ENCODE peak calls at places on chromosomes 16 and 17, in seven cellular contexts. Y, Q, P, M, G, W and N are unnamed samples.

GRCh38 chr16:49594706-49595534 is 221.3 kb downstream of the C16orf78 start:
- DNase-seq in Y (no peak), Q (peak), P (no peak), M (no peak), G (no peak), W (no peak), N (no peak)

GRCh38 chr16:15460601-15461000 is 26.2 kb downstream of the BMERB1 start:
- DNase-seq in Y (no peak), Q (no peak), P (no peak), M (no peak), G (no peak), W (no peak), N (no peak)

GRCh38 chr16:2526135-2526534 is 5.1 kb downstream of the CEMP1 start:
- DNase-seq in Y (no peak), Q (no peak), P (no peak), M (no peak), G (no peak), W (no peak), N (no peak)

GRCh38 chr16:1244881-1245280 is 4.4 kb downstream of the TPSAB1 start:
- DNase-seq in Y (peak), Q (no peak), P (no peak), M (no peak), G (no peak), W (no peak), N (peak)

GRCh38 chr17:48333034-48333491 is 97.0 kb downstream of the SKAP1 start:
- DNase-seq in Y (no peak), Q (no peak), P (no peak), M (no peak), G (no peak), W (no peak), N (no peak)

GRCh38 chr17:58054641-58055040 is 28.6 kb upstream of the DYNLL2 start:
- DNase-seq in Y (no peak), Q (no peak), P (no peak), M (no peak), G (no peak), W (no peak), N (no peak)

GRCh38 chr17:3535253-3535995 is 22.2 kb downstream of the TRPV3 start:
- DNase-seq in Y (peak), Q (peak), P (peak), M (peak), G (peak), W (peak), N (peak)

GRCh38 chr16:72172105-72173034 is at the start of gene PMFBP1:
- DNase-seq in Y (no peak), Q (no peak), P (no peak), M (peak), G (peak), W (no peak), N (no peak)

GRCh38 chr16:88510091-88510719 is 57.1 kb downstream of the ZFPM1 start:
- DNase-seq in Y (no peak), Q (no peak), P (no peak), M (no peak), G (no peak), W (no peak), N (no peak)

GRCh38 chr16:69179255-69180010 is 7.5 kb upstream of the SNTB2 start:
- DNase-seq in Y (no peak), Q (no peak), P (no peak), M (peak), G (peak), W (no peak), N (no peak)

GRCh38 chr16:89907055-89907814 is 11.4 kb upstream of the MC1R start:
- DNase-seq in Y (no peak), Q (no peak), P (no peak), M (no peak), G (no peak), W (no peak), N (no peak)

GRCh38 chr16:89502319-89502843 is 5.8 kb upstream of the SPG7 start:
- DNase-seq in Y (no peak), Q (no peak), P (no peak), M (peak), G (peak), W (peak), N (no peak)

GRCh38 chr16:68005786-68006286 is 6.6 kb upstream of the DPEP2 start:
- DNase-seq in Y (peak), Q (no peak), P (no peak), M (no peak), G (no peak), W (no peak), N (no peak)

GRCh38 chr17:54771409-54771808 is 129.2 kb upstream of the TOM1L1 start:
- DNase-seq in Y (no peak), Q (no peak), P (no peak), M (peak), G (no peak), W (no peak), N (no peak)

GRCh38 chr17:64638552-64639198 is 23.4 kb downstream of the SMURF2 start:
- DNase-seq in Y (no peak), Q (no peak), P (no peak), M (no peak), G (no peak), W (no peak), N (no peak)

GRCh38 chr17:64635647-64636305 is 26.3 kb downstream of the SMURF2 start:
- DNase-seq in Y (no peak), Q (no peak), P (no peak), M (no peak), G (no peak), W (no peak), N (no peak)

DNA sequence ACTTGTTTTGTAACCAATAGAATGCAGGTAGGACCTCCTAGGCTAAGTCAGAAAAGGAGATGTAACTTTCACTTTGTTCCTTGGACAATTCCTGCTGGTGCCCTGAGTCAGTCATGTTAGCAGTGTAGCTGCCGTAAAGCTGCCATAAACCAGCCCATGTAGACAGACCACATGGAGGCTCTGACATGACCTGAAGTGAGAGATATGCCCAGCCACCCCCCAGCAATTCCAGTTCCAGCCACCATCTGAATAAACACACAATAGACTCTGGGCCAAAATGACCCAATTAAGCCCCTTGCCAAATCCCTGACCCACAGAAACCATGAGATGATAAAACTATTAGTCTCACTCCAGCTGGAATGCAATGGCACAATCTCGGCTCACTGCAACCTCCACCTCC is 20.6 kb downstream of the SMURF2 start:
- DNase-seq in Y (no peak), Q (no peak), P (no peak), M (peak), G (peak), W (no peak), N (no peak)
- H3K27ac ChIP-seq in Y (no peak), Q (no peak), P (no peak), M (no peak), G (no peak), W (no peak), N (no peak)

GRCh38 chr16:30956601-30957455 is 726 bp upstream of the SETD1A start:
- DNase-seq in Y (peak), Q (peak), P (peak), M (peak), G (peak), W (peak), N (peak)
- TF ChIP-seq CTCF in Y (no peak), Q (peak), P (peak), M (peak), G (no peak), W (peak), N (peak)

GRCh38 chr16:70614208-70614951 is 32.0 kb upstream of the IL34 start:
- DNase-seq in Y (no peak), Q (peak), P (no peak), M (peak), G (no peak), W (no peak), N (no peak)
- H3K27ac ChIP-seq in Y (no peak), Q (no peak), P (no peak), M (no peak), G (no peak), W (no peak), N (no peak)

DNA sequence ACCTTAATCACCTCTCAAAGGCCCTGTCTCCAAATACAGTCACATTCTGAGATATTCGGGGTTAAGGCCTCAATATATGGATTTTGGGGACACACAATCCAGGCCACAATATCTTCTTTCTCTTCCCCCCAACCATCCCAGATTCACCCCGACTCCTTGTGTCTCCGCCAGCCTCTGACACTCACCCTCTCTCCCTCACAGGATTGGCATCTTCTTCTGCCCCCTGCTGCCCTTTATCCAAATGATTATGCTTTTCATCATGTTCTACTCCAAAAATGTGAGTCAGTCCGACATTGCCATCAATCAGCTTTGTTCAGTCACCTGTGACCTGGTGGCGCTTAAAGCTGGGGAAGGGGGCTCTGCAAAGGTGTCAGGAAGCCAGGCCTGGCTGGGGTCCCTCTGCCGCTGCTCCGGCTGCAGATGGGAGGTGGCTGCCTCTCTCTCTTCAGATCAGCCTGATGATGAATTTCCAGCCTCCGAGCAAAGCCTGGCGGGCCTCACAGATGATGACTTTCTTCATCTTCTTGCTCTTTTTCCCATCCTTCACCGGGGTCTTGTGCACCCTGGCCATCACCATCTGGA is 35.1 kb downstream of the GDE1 start:
- DNase-seq in Y (no peak), Q (no peak), P (no peak), M (no peak), G (no peak), W (no peak), N (no peak)
- TF ChIP-seq CTCF in Y (no peak), Q (no peak), P (no peak), M (no peak), G (peak), W (peak), N (no peak)

GRCh38 chr16:31459722-31460581 is 651 bp downstream of the ARMC5 start:
- DNase-seq in Y (peak), Q (peak), P (peak), M (peak), G (peak), W (peak), N (peak)

GRCh38 chr16:31456988-31457360 is 2.3 kb upstream of the ARMC5 start:
- DNase-seq in Y (no peak), Q (no peak), P (no peak), M (no peak), G (no peak), W (no peak), N (no peak)

GRCh38 chr16:31460582-31461002 is 1.3 kb downstream of the ARMC5 start:
- DNase-seq in Y (no peak), Q (no peak), P (peak), M (peak), G (no peak), W (peak), N (no peak)

GRCh38 chr16:31458835-31459721 is at the start of gene ARMC5:
- DNase-seq in Y (peak), Q (peak), P (peak), M (peak), G (peak), W (peak), N (peak)

GRCh38 chr16:31458073-31458834 is 1.0 kb upstream of the ARMC5 start:
- DNase-seq in Y (peak), Q (peak), P (peak), M (peak), G (peak), W (no peak), N (peak)
- H3K27ac ChIP-seq in Y (peak), Q (no peak), P (peak), M (peak), G (peak), W (peak), N (peak)

GRCh38 chr16:10170016-10170415 is 12.2 kb downstream of the GRIN2A start:
- DNase-seq in Y (no peak), Q (no peak), P (no peak), M (no peak), G (no peak), W (no peak), N (no peak)
- TF ChIP-seq CTCF in Y (no peak), Q (no peak), P (no peak), M (no peak), G (no peak), W (no peak), N (no peak)